ENCODE peak calls at places on chromosomes 16 and 17, in nine cellular contexts. H is kidney epithelial cell; Z is CD8-positive, alpha-beta T cell; P is tibial artery; A is Calu3; U is fibroblast of mammary gland; T is RWPE1; E is keratinocyte; W is H9. Y is an unnamed sample.

GRCh38 chr17:2594657-2595085 is 1.2 kb downstream of the PAFAH1B1 start:
- DNase-seq in Z (peak), E (no peak), P (no peak), W (no peak), A (no peak), U (no peak), H (no peak), T (no peak), Y (no peak)

GRCh38 chr16:56426585-56426984 is 1.2 kb upstream of the AMFR start:
- DNase-seq in W (no peak), T (no peak), U (peak), H (no peak), Z (no peak), A (peak), E (no peak), P (no peak), Y (no peak)

GRCh38 chr17:59859444-59860025 is 33.2 kb downstream of the TUBD1 start:
- DNase-seq in W (no peak), U (peak), Z (no peak), T (no peak), E (no peak), H (no peak), P (no peak), A (no peak), Y (no peak)

GRCh38 chr17:13635951-13636350 is 34.2 kb upstream of the HS3ST3A1 start:
- DNase-seq in E (no peak), A (no peak), Z (no peak), U (no peak), P (no peak), H (no peak), T (no peak), W (no peak), Y (no peak)

GRCh38 chr16:50103764-50104163 is 38.0 kb downstream of the HEATR3 start:
- DNase-seq in A (no peak), H (peak), U (peak), Z (no peak), P (no peak), T (no peak), E (no peak), W (no peak), Y (no peak)

GRCh38 chr17:53058031-53058430 is 764.7 kb upstream of the KIF2B start:
- DNase-seq in Z (no peak), E (no peak), W (no peak), T (no peak), U (no peak), A (no peak), H (peak), P (no peak), Y (no peak)

GRCh38 chr17:29645516-29646051 is 22.9 kb upstream of the CORO6 start:
- DNase-seq in E (no peak), U (peak), H (no peak), P (peak), A (no peak), T (no peak), Z (no peak), W (no peak), Y (no peak)

GRCh38 chr16:50302472-50303005 is 36.2 kb downstream of the ADCY7 start:
- DNase-seq in T (no peak), W (no peak), Z (no peak), P (peak), U (no peak), H (no peak), A (no peak), E (no peak), Y (no peak)

GRCh38 chr16:65012357-65012756 is 109.5 kb downstream of the CDH11 start:
- DNase-seq in W (no peak), E (no peak), P (no peak), U (peak), H (no peak), Z (no peak), A (no peak), T (no peak), Y (no peak)

GRCh38 chr16:81551141-81551808 is 106.7 kb downstream of the CMIP start:
- DNase-seq in W (no peak), T (no peak), P (no peak), H (no peak), U (peak), E (no peak), Z (no peak), A (no peak), Y (no peak)

GRCh38 chr17:77645441-77646430 is 312.8 kb upstream of the TNRC6C start:
- DNase-seq in U (no peak), A (no peak), Z (peak), W (peak), T (no peak), H (no peak), P (no peak), E (no peak), Y (no peak)

GRCh38 chr17:77312786-77313599 is 172.2 kb downstream of the SEC14L1 start:
- DNase-seq in E (no peak), Z (no peak), H (no peak), T (no peak), P (peak), W (no peak), U (peak), A (no peak), Y (no peak)

GRCh38 chr16:80656731-80657150 is 115.9 kb downstream of the DYNLRB2 start:
- DNase-seq in U (no peak), W (no peak), P (no peak), T (no peak), E (no peak), A (no peak), H (no peak), Z (peak), Y (no peak)

GRCh38 chr16:65600629-65601028 is 478.8 kb upstream of the CDH11 start:
- DNase-seq in Z (no peak), T (no peak), U (peak), W (no peak), A (no peak), H (no peak), E (no peak), P (no peak), Y (no peak)

GRCh38 chr17:15377608-15378007 is 36.2 kb upstream of the TEKT3 start:
- DNase-seq in T (no peak), U (peak), W (no peak), E (no peak), Z (no peak), H (no peak), A (peak), P (no peak), Y (peak)

GRCh38 chr17:39679521-39680192 is 8.2 kb downstream of the PGAP3 start:
- DNase-seq in E (no peak), A (peak), U (no peak), P (no peak), H (no peak), T (no peak), W (no peak), Z (peak), Y (no peak)

GRCh38 chr16:11542069-11542775 is 44.5 kb downstream of the LITAF start:
- DNase-seq in W (no peak), Z (no peak), E (no peak), P (no peak), H (no peak), T (no peak), U (peak), A (no peak), Y (no peak)

GRCh38 chr17:33019161-33019560 is 27.5 kb downstream of the SPACA3 start:
- DNase-seq in E (no peak), W (peak), T (no peak), A (no peak), U (no peak), Z (no peak), P (no peak), H (no peak), Y (no peak)

GRCh38 chr16:27254262-27254811 is 14.2 kb downstream of the NSMCE1 start:
- DNase-seq in H (no peak), T (no peak), Z (no peak), E (no peak), U (no peak), W (no peak), A (no peak), P (no peak), Y (no peak)

GRCh38 chr17:39793473-39793872 is 55.7 kb downstream of the GRB7 start:
- DNase-seq in P (no peak), U (no peak), T (no peak), W (no peak), A (peak), H (no peak), E (no peak), Z (no peak), Y (no peak)

GRCh38 chr17:82283208-82283749 is 9.8 kb upstream of the CSNK1D start:
- DNase-seq in T (peak), Z (peak), H (no peak), P (no peak), W (no peak), U (peak), A (peak), E (peak), Y (no peak)

GRCh38 chr16:2085669-2086068 is 37.9 kb downstream of the TSC2 start:
- DNase-seq in W (no peak), Z (no peak), U (peak), A (no peak), P (no peak), H (no peak), E (no peak), T (no peak), Y (no peak)

GRCh38 chr16:84861671-84862070 is 41.9 kb downstream of the CRISPLD2 start:
- DNase-seq in T (no peak), W (no peak), A (no peak), Z (no peak), E (no peak), U (no peak), P (no peak), H (no peak), Y (no peak)

GRCh38 chr16:77652399-77652798 is 69.9 kb upstream of the NUDT7 start:
- DNase-seq in U (peak), W (no peak), E (no peak), Z (no peak), T (no peak), A (no peak), H (no peak), P (peak), Y (no peak)

GRCh38 chr16:48531011-48531962 is 78.7 kb downstream of the N4BP1 start:
- DNase-seq in Z (no peak), P (peak), A (no peak), T (no peak), E (no peak), U (peak), H (no peak), W (peak), Y (no peak)

GRCh38 chr17:28372203-28372944 is 880 bp downstream of the SARM1 start:
- DNase-seq in T (no peak), W (peak), Z (no peak), E (no peak), U (peak), H (no peak), P (no peak), A (no peak), Y (peak)

GRCh38 chr17:32142857-32143524 is 689 bp downstream of the RHOT1 start:
- DNase-seq in U (peak), H (no peak), W (peak), E (no peak), A (peak), Z (peak), P (peak), T (peak), Y (peak)

GRCh38 chr17:9401434-9401833 is 174.2 kb downstream of the STX8 start:
- DNase-seq in P (no peak), Z (no peak), W (no peak), H (peak), A (no peak), U (no peak), T (peak), E (peak), Y (no peak)

GRCh38 chr16:77890075-77890474 is 101.7 kb downstream of the VAT1L start:
- DNase-seq in U (no peak), Z (no peak), E (no peak), A (no peak), P (no peak), W (no peak), H (no peak), T (no peak), Y (no peak)

GRCh38 chr17:75925912-75926311 is 14.9 kb downstream of the FBF1 start:
- DNase-seq in U (no peak), A (no peak), E (no peak), T (no peak), W (no peak), P (no peak), Z (no peak), H (no peak), Y (no peak)

GRCh38 chr17:79650283-79650682 is 39.4 kb upstream of the RBFOX3 start:
- DNase-seq in T (no peak), U (no peak), E (no peak), P (no peak), W (peak), A (no peak), H (no peak), Z (no peak), Y (no peak)

GRCh38 chr17:83024205-83024971 is 55.0 kb upstream of the METRNL start:
- DNase-seq in W (peak), Z (no peak), P (no peak), H (no peak), E (no peak), T (no peak), U (no peak), A (no peak), Y (no peak)

GRCh38 chr16:352547-353403 is at the start of gene AXIN1:
- DNase-seq in E (peak), Z (peak), H (peak), P (peak), A (peak), T (peak), W (peak), U (peak), Y (peak)

GRCh38 chr16:67504190-67505021 is 21.1 kb upstream of the AGRP start:
- DNase-seq in H (no peak), U (peak), P (peak), E (no peak), Z (peak), A (no peak), W (no peak), T (no peak), Y (no peak)

GRCh38 chr17:6028294-6028693 is 41.9 kb upstream of the WSCD1 start:
- DNase-seq in A (no peak), W (no peak), T (no peak), P (no peak), E (no peak), H (no peak), U (no peak), Z (no peak), Y (no peak)

GRCh38 chr16:88633684-88634140 is 4.7 kb upstream of the IL17C start:
- DNase-seq in A (peak), W (peak), U (peak), T (no peak), H (peak), Z (peak), P (peak), E (no peak), Y (no peak)

DNA sequence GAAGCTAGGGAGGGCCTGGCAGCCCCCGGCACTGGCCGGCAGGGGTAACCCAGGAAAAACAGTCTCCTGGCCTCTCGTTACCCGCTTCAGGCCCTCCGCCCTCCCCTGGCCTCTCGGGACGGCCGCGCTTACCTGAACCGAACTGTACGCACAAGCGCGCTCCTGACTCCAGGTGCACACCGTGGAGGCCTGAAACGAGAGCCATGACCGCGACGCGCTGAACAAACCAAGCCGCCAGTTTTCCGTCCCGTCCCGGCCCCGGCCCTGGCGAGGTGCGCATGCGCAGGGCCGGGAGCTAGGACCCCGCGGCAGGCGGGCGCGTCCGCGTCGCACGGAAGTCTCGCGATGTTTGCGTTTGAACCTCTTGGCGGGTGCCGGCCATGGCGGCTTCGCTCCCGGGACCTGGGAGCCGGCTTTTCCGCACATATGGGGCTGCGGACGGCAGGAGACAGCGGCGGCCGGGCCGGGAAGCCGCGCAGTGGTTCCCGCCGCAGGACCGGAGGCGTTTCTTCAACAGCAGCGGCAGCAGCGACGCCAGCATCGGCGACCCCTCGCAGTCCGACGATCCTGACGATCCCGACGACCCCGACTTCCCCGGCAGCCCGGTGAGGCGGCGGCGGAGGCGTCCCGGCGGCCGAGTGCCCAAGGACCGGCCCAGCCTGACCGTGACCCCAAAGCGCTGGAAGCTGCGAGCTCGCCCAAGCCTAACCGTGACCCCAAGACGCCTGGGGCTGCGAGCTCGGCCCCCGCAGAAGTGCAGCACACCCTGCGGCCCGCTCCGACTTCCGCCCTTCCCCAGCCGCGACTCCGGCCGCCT is at the start of gene HASPIN:
- DNase-seq in Z (peak), T (peak), P (peak), H (no peak), A (peak), U (peak), W (peak), E (no peak), Y (peak)
- TF ChIP-seq CTCF in Z (no peak), T (no peak), P (peak), H (peak), A (no peak), U (peak), W (peak), E (no peak), Y (peak)

GRCh38 chr17:7633093-7633492 is 3.2 kb downstream of the SHBG start:
- DNase-seq in H (no peak), A (no peak), P (no peak), E (no peak), T (no peak), W (peak), Z (no peak), U (no peak), Y (no peak)
- TF ChIP-seq CTCF in H (no peak), A (no peak), P (no peak), E (no peak), T (no peak), W (no peak), Z (no peak), U (no peak), Y (no peak)

DNA sequence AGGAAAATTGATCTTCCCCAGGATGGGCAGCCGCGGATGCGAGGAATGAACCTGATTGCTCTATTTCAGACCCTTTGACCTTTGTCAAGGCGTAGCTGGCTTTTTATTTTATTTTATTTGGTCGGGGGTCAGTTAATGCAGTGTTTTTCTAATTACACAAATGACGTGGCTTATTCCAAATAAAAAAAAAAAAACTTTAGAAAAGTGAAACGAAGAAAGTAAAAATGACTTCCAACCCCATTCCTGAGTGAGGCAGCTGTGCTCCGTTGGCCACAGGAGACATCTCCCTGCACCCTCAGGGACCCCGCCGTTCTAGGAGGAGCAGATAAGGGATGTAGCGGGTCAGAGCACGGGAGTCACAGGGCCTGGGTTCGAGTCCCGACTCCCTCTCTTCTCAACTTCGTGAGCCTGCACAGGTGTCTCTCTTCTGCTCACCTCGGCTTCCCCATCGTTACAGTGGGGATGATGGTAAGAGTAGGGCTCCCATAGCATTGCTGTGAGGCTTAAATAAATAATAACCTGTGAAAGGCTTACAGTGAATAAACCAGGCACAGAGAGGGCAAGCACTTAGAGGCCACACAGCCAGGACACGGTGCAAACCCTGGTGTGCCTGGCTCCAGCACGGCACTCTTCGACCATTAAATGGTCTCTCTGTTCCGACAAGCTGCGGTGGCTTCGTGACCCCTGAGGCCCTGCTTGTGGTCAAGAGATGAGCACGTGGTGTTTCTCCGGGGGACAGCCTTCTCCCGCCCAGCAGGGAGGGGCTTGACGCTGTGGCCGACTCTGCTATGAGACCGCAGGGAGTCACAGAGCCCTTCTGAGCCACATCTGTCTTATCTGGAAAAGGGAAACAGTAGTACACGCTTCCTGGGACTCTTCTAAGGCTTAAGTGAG is 10.2 kb downstream of the FOXF1 start:
- DNase-seq in W (no peak), P (no peak), U (no peak), Z (no peak), E (no peak), A (no peak), T (no peak), H (no peak), Y (no peak)
- TF ChIP-seq CTCF in W (no peak), P (no peak), U (no peak), Z (peak), E (no peak), A (no peak), T (peak), H (no peak), Y (peak)

GRCh38 chr16:87173294-87173883 is 143.8 kb downstream of the C16orf95 start:
- DNase-seq in U (no peak), A (no peak), W (no peak), T (no peak), P (no peak), H (no peak), E (no peak), Z (no peak), Y (no peak)

GRCh38 chr16:87174061-87174460 is 143.1 kb downstream of the C16orf95 start:
- DNase-seq in P (no peak), Z (no peak), T (no peak), H (no peak), U (no peak), E (no peak), A (no peak), W (peak), Y (no peak)

GRCh38 chr16:87171723-87172122 is 145.5 kb downstream of the C16orf95 start:
- DNase-seq in Z (no peak), U (no peak), E (no peak), T (no peak), W (no peak), H (no peak), P (no peak), A (no peak), Y (no peak)

GRCh38 chr16:87170310-87170709 is 146.9 kb downstream of the C16orf95 start:
- DNase-seq in U (no peak), A (no peak), E (no peak), P (no peak), T (no peak), Z (no peak), W (no peak), H (no peak), Y (no peak)

DNA sequence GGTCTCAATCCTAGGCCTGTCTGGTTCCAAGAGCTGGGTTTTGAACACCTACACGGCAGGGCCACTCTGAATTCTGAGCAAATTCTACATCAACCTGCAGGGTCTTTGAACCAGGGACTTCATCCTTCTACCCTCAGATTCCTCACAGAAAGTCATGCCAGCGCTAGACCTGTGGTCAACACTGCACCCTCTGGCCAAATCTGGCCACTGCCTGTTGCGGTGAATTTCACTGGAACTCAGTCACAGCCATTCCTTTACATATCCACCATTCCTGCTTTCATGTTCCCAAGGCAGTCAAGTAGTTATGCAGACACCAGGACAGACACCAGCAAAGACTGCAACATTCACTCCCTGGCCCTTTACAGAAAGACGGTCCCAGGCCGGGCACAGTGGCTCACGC is 144.6 kb downstream of the C16orf95 start:
- DNase-seq in A (no peak), E (no peak), Z (no peak), U (no peak), T (no peak), P (no peak), H (no peak), W (no peak), Y (no peak)
- TF ChIP-seq CTCF in A (no peak), E (no peak), Z (no peak), U (peak), T (no peak), P (no peak), H (no peak), W (peak), Y (no peak)

GRCh38 chr16:51524555-51525373 is 373.7 kb upstream of the SALL1 start:
- DNase-seq in A (peak), U (peak), H (no peak), W (no peak), Z (no peak), P (no peak), T (peak), E (no peak), Y (no peak)
- TF ChIP-seq CTCF in A (peak), U (peak), H (peak), W (no peak), Z (no peak), P (no peak), T (no peak), E (peak), Y (no peak)

Y was measured in neural crest cell.